ENCODE peak calls at places on chromosomes 4 and X, in nine cellular contexts. V is activated T-helper 1 cell treated with Interleukin-2 at 50 U/mL for 16 hours; F is lower leg skin; B is left ventricle myocardium inferior; H is mucosa of descending colon; Y is endodermal cell; G is fibroblast of lung; C is stimulated activated CD4-positive, alpha-beta T cell treated with anti-CD3 and anti-CD28 coated beads, Interleukin-4, amount 100 ng/mL, for 48 hours; P is NCI-H345. A is an unnamed sample.

GRCh38 chrX:110045988-110046387 is 43.1 kb downstream of the TMEM164 start:
- DNase-seq in V (no peak), F (no peak), B (no peak), H (no peak), Y (no peak), G (no peak), C (no peak), P (peak), A (no peak)

GRCh38 chrX:132480581-132481203 is 8.1 kb downstream of the MBNL3 start:
- DNase-seq in V (peak), F (peak), B (no peak), H (no peak), Y (no peak), G (peak), C (no peak), P (peak), A (no peak)

GRCh38 chr4:23039813-23040212 is 347.1 kb downstream of the GBA3 start:
- DNase-seq in V (no peak), F (no peak), B (no peak), H (no peak), Y (no peak), G (peak), C (no peak), P (no peak), A (no peak)

GRCh38 chr4:47471064-47471463 is 7.6 kb upstream of the COMMD8 start:
- DNase-seq in V (no peak), F (no peak), B (no peak), H (no peak), Y (no peak), G (peak), C (no peak), P (no peak), A (no peak)

GRCh38 chrX:22533898-22534297 is 261.2 kb downstream of the CBLL2 start:
- DNase-seq in V (no peak), F (no peak), B (no peak), H (no peak), Y (peak), G (no peak), C (no peak), P (no peak), A (no peak)

GRCh38 chr4:186058980-186059316 is 10.0 kb upstream of the TLR3 start:
- DNase-seq in V (no peak), F (no peak), B (no peak), H (no peak), Y (no peak), G (no peak), C (no peak), P (no peak), A (no peak)

GRCh38 chr4:153808175-153808574 is 19.3 kb upstream of the SFRP2 start:
- DNase-seq in V (no peak), F (no peak), B (no peak), H (no peak), Y (no peak), G (no peak), C (no peak), P (no peak), A (no peak)

GRCh38 chr4:84530449-84530848 is 31.4 kb upstream of the NKX6-1 start:
- DNase-seq in V (no peak), F (no peak), B (no peak), H (no peak), Y (no peak), G (peak), C (no peak), P (no peak), A (no peak)

GRCh38 chrX:72028701-72029470 is 102.8 kb downstream of the RTL5 start:
- DNase-seq in V (no peak), F (no peak), B (no peak), H (no peak), Y (peak), G (no peak), C (no peak), P (no peak), A (no peak)

GRCh38 chr4:24382381-24382780 is 202.0 kb downstream of the DHX15 start:
- DNase-seq in V (no peak), F (no peak), B (no peak), H (no peak), Y (no peak), G (peak), C (no peak), P (no peak), A (no peak)

GRCh38 chr4:54929459-54929858 is 195.9 kb downstream of the KDR start:
- DNase-seq in V (no peak), F (no peak), B (no peak), H (no peak), Y (no peak), G (no peak), C (no peak), P (peak), A (no peak)

A was measured in activated T-cell treated with anti-CD3 and anti-CD28 coated beads for 1 hour.